ENCODE peak calls at places on chromosomes 6 and 20, in nine cellular contexts. One of them, this sample, is unnamed.
A peak's percentile ranks its signal among the peaks of the same experiment; 100 is the strongest.

GRCh38 chr20:50050660-50051308 is 62.2 kb downstream of the UBE2V1 start:
- DNase-seq in AG09309: no peak
- DNase-seq in GM20000: no peak
- DNase-seq in AG04449: no peak
- DNase-seq in activated T-helper 1 cell treated with Interleukin-2 at 50 U/mL for 16 hours: no peak
- DNase-seq in NCI-H2171 treated with DMSO at 0.1 percent for 48 hours: no peak
- DNase-seq in NCI-H446 treated with DMSO at 0.1 percent for 48 hours: no peak
- DNase-seq in HEK293T: no peak
- DNase-seq in T-helper 2 cell: no peak
- DNase-seq in this sample: no peak

GRCh38 chr6:142902636-142903053 is 42.3 kb downstream of the HIVEP2 start:
- DNase-seq in AG09309: peak; percentile 96
- DNase-seq in GM20000: peak; percentile 21
- DNase-seq in AG04449: peak; percentile 96
- DNase-seq in activated T-helper 1 cell treated with Interleukin-2 at 50 U/mL for 16 hours: peak; percentile 70
- DNase-seq in NCI-H2171 treated with DMSO at 0.1 percent for 48 hours: no peak
- DNase-seq in NCI-H446 treated with DMSO at 0.1 percent for 48 hours: no peak
- DNase-seq in HEK293T: no peak
- DNase-seq in T-helper 2 cell: peak; percentile 92
- DNase-seq in this sample: peak; percentile 72

GRCh38 chr20:43043887-43044286 is 145.8 kb downstream of the PTPRT start:
- DNase-seq in AG09309: no peak
- DNase-seq in GM20000: no peak
- DNase-seq in AG04449: no peak
- DNase-seq in activated T-helper 1 cell treated with Interleukin-2 at 50 U/mL for 16 hours: no peak
- DNase-seq in NCI-H2171 treated with DMSO at 0.1 percent for 48 hours: no peak
- DNase-seq in NCI-H446 treated with DMSO at 0.1 percent for 48 hours: no peak
- DNase-seq in HEK293T: no peak
- DNase-seq in T-helper 2 cell: no peak
- DNase-seq in this sample: no peak

GRCh38 chr20:63006611-63007471 is at the start of gene BHLHE23:
- DNase-seq in AG09309: no peak
- DNase-seq in GM20000: peak; percentile 74
- DNase-seq in AG04449: no peak
- DNase-seq in activated T-helper 1 cell treated with Interleukin-2 at 50 U/mL for 16 hours: no peak
- DNase-seq in NCI-H2171 treated with DMSO at 0.1 percent for 48 hours: peak; percentile 71
- DNase-seq in NCI-H446 treated with DMSO at 0.1 percent for 48 hours: no peak
- DNase-seq in HEK293T: peak; percentile 58
- DNase-seq in T-helper 2 cell: no peak
- DNase-seq in this sample: no peak

GRCh38 chr6:34284563-34285545 is 36.0 kb upstream of the SMIM29 start:
- DNase-seq in AG09309: peak; percentile 50
- DNase-seq in GM20000: no peak
- DNase-seq in AG04449: peak; percentile 57
- DNase-seq in activated T-helper 1 cell treated with Interleukin-2 at 50 U/mL for 16 hours: no peak
- DNase-seq in NCI-H2171 treated with DMSO at 0.1 percent for 48 hours: peak; percentile 39
- DNase-seq in NCI-H446 treated with DMSO at 0.1 percent for 48 hours: no peak
- DNase-seq in HEK293T: no peak
- DNase-seq in T-helper 2 cell: no peak
- DNase-seq in this sample: peak; percentile 55

GRCh38 chr6:105401247-105402089 is 1.4 kb downstream of the PREP start:
- DNase-seq in AG09309: no peak
- DNase-seq in GM20000: no peak
- DNase-seq in AG04449: no peak
- DNase-seq in activated T-helper 1 cell treated with Interleukin-2 at 50 U/mL for 16 hours: no peak
- DNase-seq in NCI-H2171 treated with DMSO at 0.1 percent for 48 hours: no peak
- DNase-seq in NCI-H446 treated with DMSO at 0.1 percent for 48 hours: no peak
- DNase-seq in HEK293T: no peak
- DNase-seq in T-helper 2 cell: no peak
- DNase-seq in this sample: no peak

GRCh38 chr6:121491576-121491975 is 56.1 kb downstream of the GJA1 start:
- DNase-seq in AG09309: no peak
- DNase-seq in GM20000: no peak
- DNase-seq in AG04449: no peak
- DNase-seq in activated T-helper 1 cell treated with Interleukin-2 at 50 U/mL for 16 hours: no peak
- DNase-seq in NCI-H2171 treated with DMSO at 0.1 percent for 48 hours: no peak
- DNase-seq in NCI-H446 treated with DMSO at 0.1 percent for 48 hours: no peak
- DNase-seq in HEK293T: no peak
- DNase-seq in T-helper 2 cell: no peak
- DNase-seq in this sample: no peak

GRCh38 chr20:40017765-40018164 is 671.3 kb downstream of the MAFB start:
- DNase-seq in AG09309: no peak
- DNase-seq in GM20000: no peak
- DNase-seq in AG04449: no peak
- DNase-seq in activated T-helper 1 cell treated with Interleukin-2 at 50 U/mL for 16 hours: no peak
- DNase-seq in NCI-H2171 treated with DMSO at 0.1 percent for 48 hours: no peak
- DNase-seq in NCI-H446 treated with DMSO at 0.1 percent for 48 hours: no peak
- DNase-seq in HEK293T: no peak
- DNase-seq in T-helper 2 cell: no peak
- DNase-seq in this sample: no peak

GRCh38 chr6:102619585-102619984 is 1226.1 kb downstream of the GRIK2 start:
- DNase-seq in AG09309: no peak
- DNase-seq in GM20000: peak; percentile 2
- DNase-seq in AG04449: no peak
- DNase-seq in activated T-helper 1 cell treated with Interleukin-2 at 50 U/mL for 16 hours: no peak
- DNase-seq in NCI-H2171 treated with DMSO at 0.1 percent for 48 hours: peak; percentile 11
- DNase-seq in NCI-H446 treated with DMSO at 0.1 percent for 48 hours: peak; percentile 17
- DNase-seq in HEK293T: peak; percentile 11
- DNase-seq in T-helper 2 cell: peak; percentile 1
- DNase-seq in this sample: no peak

GRCh38 chr6:16474834-16475781 is 236.7 kb downstream of the GMPR start:
- DNase-seq in AG09309: no peak
- DNase-seq in GM20000: no peak
- DNase-seq in AG04449: no peak
- DNase-seq in activated T-helper 1 cell treated with Interleukin-2 at 50 U/mL for 16 hours: no peak
- DNase-seq in NCI-H2171 treated with DMSO at 0.1 percent for 48 hours: no peak
- DNase-seq in NCI-H446 treated with DMSO at 0.1 percent for 48 hours: no peak
- DNase-seq in HEK293T: no peak
- DNase-seq in T-helper 2 cell: peak; percentile 48
- DNase-seq in this sample: no peak

GRCh38 chr6:4776493-4776966 is 326 bp downstream of the CDYL start:
- DNase-seq in AG09309: no peak
- DNase-seq in GM20000: peak; percentile 72
- DNase-seq in AG04449: no peak
- DNase-seq in activated T-helper 1 cell treated with Interleukin-2 at 50 U/mL for 16 hours: no peak
- DNase-seq in NCI-H2171 treated with DMSO at 0.1 percent for 48 hours: peak; percentile 28
- DNase-seq in NCI-H446 treated with DMSO at 0.1 percent for 48 hours: no peak
- DNase-seq in HEK293T: peak; percentile 69
- DNase-seq in T-helper 2 cell: no peak
- DNase-seq in this sample: no peak

GRCh38 chr6:140415266-140415665 is 1040.8 kb upstream of the CITED2 start:
- DNase-seq in AG09309: no peak
- DNase-seq in GM20000: no peak
- DNase-seq in AG04449: no peak
- DNase-seq in activated T-helper 1 cell treated with Interleukin-2 at 50 U/mL for 16 hours: no peak
- DNase-seq in NCI-H2171 treated with DMSO at 0.1 percent for 48 hours: peak; percentile 9
- DNase-seq in NCI-H446 treated with DMSO at 0.1 percent for 48 hours: no peak
- DNase-seq in HEK293T: no peak
- DNase-seq in T-helper 2 cell: no peak
- DNase-seq in this sample: no peak

GRCh38 chr6:125858427-125859320 is 67.9 kb downstream of the NCOA7 start:
- DNase-seq in AG09309: no peak
- DNase-seq in GM20000: peak; percentile 46
- DNase-seq in AG04449: no peak
- DNase-seq in activated T-helper 1 cell treated with Interleukin-2 at 50 U/mL for 16 hours: no peak
- DNase-seq in NCI-H2171 treated with DMSO at 0.1 percent for 48 hours: peak; percentile 17
- DNase-seq in NCI-H446 treated with DMSO at 0.1 percent for 48 hours: peak; percentile 8
- DNase-seq in HEK293T: peak; percentile 86
- DNase-seq in T-helper 2 cell: peak; percentile 37
- DNase-seq in this sample: no peak

GRCh38 chr20:59001449-59002171 is 5.4 kb downstream of the CTSZ start:
- DNase-seq in AG09309: no peak
- DNase-seq in GM20000: no peak
- DNase-seq in AG04449: no peak
- DNase-seq in activated T-helper 1 cell treated with Interleukin-2 at 50 U/mL for 16 hours: no peak
- DNase-seq in NCI-H2171 treated with DMSO at 0.1 percent for 48 hours: no peak
- DNase-seq in NCI-H446 treated with DMSO at 0.1 percent for 48 hours: no peak
- DNase-seq in HEK293T: no peak
- DNase-seq in T-helper 2 cell: no peak
- DNase-seq in this sample: no peak

GRCh38 chr6:11740875-11741274 is 37.7 kb downstream of the ADTRP start:
- DNase-seq in AG09309: no peak
- DNase-seq in GM20000: no peak
- DNase-seq in AG04449: no peak
- DNase-seq in activated T-helper 1 cell treated with Interleukin-2 at 50 U/mL for 16 hours: no peak
- DNase-seq in NCI-H2171 treated with DMSO at 0.1 percent for 48 hours: no peak
- DNase-seq in NCI-H446 treated with DMSO at 0.1 percent for 48 hours: no peak
- DNase-seq in HEK293T: no peak
- DNase-seq in T-helper 2 cell: no peak
- DNase-seq in this sample: no peak

GRCh38 chr6:121510568-121511177 is 75.2 kb downstream of the GJA1 start:
- DNase-seq in AG09309: no peak
- DNase-seq in GM20000: no peak
- DNase-seq in AG04449: no peak
- DNase-seq in activated T-helper 1 cell treated with Interleukin-2 at 50 U/mL for 16 hours: no peak
- DNase-seq in NCI-H2171 treated with DMSO at 0.1 percent for 48 hours: peak; percentile 3
- DNase-seq in NCI-H446 treated with DMSO at 0.1 percent for 48 hours: no peak
- DNase-seq in HEK293T: no peak
- DNase-seq in T-helper 2 cell: no peak
- DNase-seq in this sample: no peak

GRCh38 chr6:92826633-92827032 is 592.7 kb downstream of the EPHA7 start:
- DNase-seq in AG09309: no peak
- DNase-seq in GM20000: no peak
- DNase-seq in AG04449: no peak
- DNase-seq in activated T-helper 1 cell treated with Interleukin-2 at 50 U/mL for 16 hours: no peak
- DNase-seq in NCI-H2171 treated with DMSO at 0.1 percent for 48 hours: no peak
- DNase-seq in NCI-H446 treated with DMSO at 0.1 percent for 48 hours: no peak
- DNase-seq in HEK293T: no peak
- DNase-seq in T-helper 2 cell: no peak
- DNase-seq in this sample: no peak

GRCh38 chr20:34637245-34638185 is 39.4 kb downstream of the PIGU start:
- DNase-seq in AG09309: peak; percentile 66
- DNase-seq in GM20000: no peak
- DNase-seq in AG04449: peak; percentile 46
- DNase-seq in activated T-helper 1 cell treated with Interleukin-2 at 50 U/mL for 16 hours: no peak
- DNase-seq in NCI-H2171 treated with DMSO at 0.1 percent for 48 hours: no peak
- DNase-seq in NCI-H446 treated with DMSO at 0.1 percent for 48 hours: no peak
- DNase-seq in HEK293T: no peak
- DNase-seq in T-helper 2 cell: no peak
- DNase-seq in this sample: no peak

GRCh38 chr20:60126975-60127374 is 168.8 kb downstream of the CDH26 start:
- DNase-seq in AG09309: no peak
- DNase-seq in GM20000: no peak
- DNase-seq in AG04449: no peak
- DNase-seq in activated T-helper 1 cell treated with Interleukin-2 at 50 U/mL for 16 hours: no peak
- DNase-seq in NCI-H2171 treated with DMSO at 0.1 percent for 48 hours: no peak
- DNase-seq in NCI-H446 treated with DMSO at 0.1 percent for 48 hours: no peak
- DNase-seq in HEK293T: no peak
- DNase-seq in T-helper 2 cell: no peak
- DNase-seq in this sample: no peak

GRCh38 chr6:25700841-25701240 is 48.8 kb downstream of the SCGN start:
- DNase-seq in AG09309: no peak
- DNase-seq in GM20000: no peak
- DNase-seq in AG04449: no peak
- DNase-seq in activated T-helper 1 cell treated with Interleukin-2 at 50 U/mL for 16 hours: no peak
- DNase-seq in NCI-H2171 treated with DMSO at 0.1 percent for 48 hours: no peak
- DNase-seq in NCI-H446 treated with DMSO at 0.1 percent for 48 hours: peak; percentile 85
- DNase-seq in HEK293T: no peak
- DNase-seq in T-helper 2 cell: no peak
- DNase-seq in this sample: no peak

This sample was measured in tibial artery.